ENCODE peak calls at places on chromosome 17, in four cellular contexts. N, W, D and B are unnamed samples.

GRCh38 chr17:28076138-28076537 is 33.7 kb downstream of the NLK start:
- DNase-seq in N (no peak), D (no peak), W (no peak), B (no peak)

GRCh38 chr17:82807101-82807500 is 32.7 kb downstream of the ZNF750 start:
- DNase-seq in N (no peak), W (no peak), D (no peak), B (no peak)

GRCh38 chr17:66580601-66581385 is 254.1 kb upstream of the CACNG5 start:
- DNase-seq in N (no peak), W (peak; percentile 76), D (no peak), B (no peak)

GRCh38 chr17:78343433-78344201 is 16.3 kb downstream of the SOCS3 start:
- DNase-seq in N (no peak), W (no peak), D (peak; percentile 81), B (no peak)

GRCh38 chr17:41737680-41738023 is 3.2 kb upstream of the HAP1 start:
- DNase-seq in N (no peak), D (no peak), W (no peak), B (no peak)

GRCh38 chr17:11986179-11986938 is 10.9 kb downstream of the ZNF18 start:
- DNase-seq in D (no peak), N (no peak), W (no peak), B (peak; percentile 68)

GRCh38 chr17:64063766-64064224 is 43.4 kb upstream of the ICAM2 start:
- DNase-seq in W (peak; percentile 49), D (peak; percentile 60), N (no peak), B (peak; percentile 47)

GRCh38 chr17:19260958-19261357 is 23.8 kb downstream of the EPN2 start:
- DNase-seq in N (no peak), D (no peak), W (peak; percentile 88), B (no peak)

GRCh38 chr17:77869665-77870132 is 88.8 kb upstream of the TNRC6C start:
- DNase-seq in N (no peak), W (no peak), D (peak; percentile 83), B (no peak)

GRCh38 chr17:58351182-58351581 is 819 bp downstream of the SUPT4H1 start:
- DNase-seq in W (no peak), D (no peak), N (no peak), B (no peak)

GRCh38 chr17:47117386-47117785 is 71.7 kb downstream of the CDC27 start:
- DNase-seq in N (no peak), D (no peak), W (no peak), B (no peak)